ENCODE peak calls at places on chromosomes 13 and 19, in nine cellular contexts. Z, A, M, P, Y, E, T, G and W are unnamed samples.

GRCh38 chr13:41960700-41961697 is at the start of gene VWA8:
- DNase-seq in Z (peak), A (peak), M (peak), P (peak), Y (peak), E (peak), T (peak), G (peak), W (peak)

GRCh38 chr13:38713046-38713445 is 26.2 kb downstream of the FREM2 start:
- DNase-seq in Z (no peak), A (no peak), M (no peak), P (no peak), Y (no peak), E (no peak), T (no peak), G (no peak), W (no peak)

GRCh38 chr13:92658293-92658692 is 568.3 kb upstream of the GPC6 start:
- DNase-seq in Z (no peak), A (no peak), M (no peak), P (no peak), Y (no peak), E (no peak), T (no peak), G (no peak), W (no peak)

GRCh38 chr19:13781547-13781946 is 7.3 kb downstream of the C19orf53 start:
- DNase-seq in Z (no peak), A (no peak), M (peak), P (peak), Y (peak), E (no peak), T (peak), G (no peak), W (peak)

GRCh38 chr19:49597703-49597974 is 6.7 kb downstream of the PRR12 start:
- DNase-seq in Z (no peak), A (no peak), M (no peak), P (no peak), Y (no peak), E (no peak), T (no peak), G (no peak), W (no peak)

GRCh38 chr19:48858984-48859710 is 9.3 kb downstream of the PLEKHA4 start:
- DNase-seq in Z (peak), A (no peak), M (no peak), P (no peak), Y (peak), E (peak), T (peak), G (peak), W (no peak)

GRCh38 chr19:58409010-58409790 is 751 bp downstream of the ZNF584 start:
- DNase-seq in Z (no peak), A (peak), M (no peak), P (peak), Y (no peak), E (no peak), T (peak), G (no peak), W (peak)

GRCh38 chr19:8577247-8577646 is at the start of gene MYO1F:
- DNase-seq in Z (no peak), A (no peak), M (no peak), P (no peak), Y (no peak), E (no peak), T (peak), G (no peak), W (no peak)

GRCh38 chr13:59982631-59983382 is 180.9 kb downstream of the DIAPH3 start:
- DNase-seq in Z (no peak), A (no peak), M (no peak), P (peak), Y (no peak), E (no peak), T (no peak), G (no peak), W (no peak)

GRCh38 chr13:75120071-75120470 is 361.9 kb downstream of the TBC1D4 start:
- DNase-seq in Z (no peak), A (no peak), M (no peak), P (no peak), Y (no peak), E (no peak), T (no peak), G (no peak), W (no peak)

GRCh38 chr19:13076787-13077186 is 25.9 kb downstream of the LYL1 start:
- DNase-seq in Z (no peak), A (no peak), M (no peak), P (no peak), Y (no peak), E (no peak), T (no peak), G (no peak), W (no peak)

GRCh38 chr13:84962141-84962750 is 837.0 kb downstream of the SLITRK6 start:
- DNase-seq in Z (no peak), A (no peak), M (no peak), P (no peak), Y (no peak), E (no peak), T (peak), G (no peak), W (no peak)

GRCh38 chr19:14265285-14266036 is 59.5 kb upstream of the ADGRL1 start:
- DNase-seq in Z (no peak), A (no peak), M (no peak), P (no peak), Y (peak), E (no peak), T (no peak), G (no peak), W (no peak)

GRCh38 chr13:27117158-27117557 is 54.5 kb downstream of the USP12 start:
- DNase-seq in Z (no peak), A (no peak), M (no peak), P (peak), Y (no peak), E (no peak), T (no peak), G (no peak), W (no peak)

GRCh38 chr19:5093297-5093858 is 124.5 kb downstream of the KDM4B start:
- DNase-seq in Z (no peak), A (no peak), M (no peak), P (no peak), Y (no peak), E (no peak), T (no peak), G (no peak), W (no peak)

GRCh38 chr13:75251188-75251587 is 230.8 kb downstream of the TBC1D4 start:
- DNase-seq in Z (no peak), A (no peak), M (no peak), P (no peak), Y (no peak), E (no peak), T (no peak), G (no peak), W (no peak)

GRCh38 chr13:73633817-73634449 is 500.3 kb downstream of the KLF12 start:
- DNase-seq in Z (no peak), A (no peak), M (no peak), P (no peak), Y (no peak), E (no peak), T (no peak), G (no peak), W (no peak)

GRCh38 chr19:4058696-4059492 is 7.8 kb downstream of the ZBTB7A start:
- DNase-seq in Z (no peak), A (no peak), M (no peak), P (no peak), Y (peak), E (no peak), T (no peak), G (no peak), W (no peak)

GRCh38 chr13:102724923-102725322 is 30.1 kb upstream of the METTL21C start:
- DNase-seq in Z (no peak), A (no peak), M (no peak), P (peak), Y (no peak), E (no peak), T (no peak), G (no peak), W (no peak)